ENCODE peak calls at places on chromosomes 2 and 18, in six cellular contexts. One of them, this sample, is unnamed.

GRCh38 chr2:128456281-128456680 is 137.6 kb upstream of the HS6ST1 start:
- DNase-seq in mesothelial cell of epicardium: no peak
- DNase-seq in lower leg skin: no peak
- DNase-seq in HFFc6: no peak
- DNase-seq in H1: no peak
- DNase-seq in NB4: no peak
- DNase-seq in this sample: no peak

GRCh38 chr2:177489719-177490301 is 97.2 kb downstream of the AGPS start:
- DNase-seq in mesothelial cell of epicardium: no peak
- DNase-seq in lower leg skin: no peak
- DNase-seq in HFFc6: peak; percentile 32
- DNase-seq in H1: no peak
- DNase-seq in NB4: peak; percentile 30
- DNase-seq in this sample: no peak

GRCh38 chr2:108615480-108616090 is 81.3 kb downstream of the LIMS1 start:
- DNase-seq in mesothelial cell of epicardium: no peak
- DNase-seq in lower leg skin: peak; percentile 10
- DNase-seq in HFFc6: no peak
- DNase-seq in H1: no peak
- DNase-seq in NB4: no peak
- DNase-seq in this sample: no peak

GRCh38 chr2:152580722-152581121 is 136.5 kb downstream of the PRPF40A start:
- DNase-seq in mesothelial cell of epicardium: no peak
- DNase-seq in lower leg skin: no peak
- DNase-seq in HFFc6: no peak
- DNase-seq in H1: no peak
- DNase-seq in NB4: no peak
- DNase-seq in this sample: no peak

GRCh38 chr18:35076556-35076955 is 35.3 kb downstream of the MAPRE2 start:
- DNase-seq in mesothelial cell of epicardium: no peak
- DNase-seq in lower leg skin: no peak
- DNase-seq in HFFc6: peak; percentile 75
- DNase-seq in H1: no peak
- DNase-seq in NB4: no peak
- DNase-seq in this sample: no peak

GRCh38 chr2:219576505-219577388 is 4.6 kb downstream of the INHA start:
- DNase-seq in mesothelial cell of epicardium: no peak
- DNase-seq in lower leg skin: no peak
- DNase-seq in HFFc6: no peak
- DNase-seq in H1: no peak
- DNase-seq in NB4: no peak
- DNase-seq in this sample: no peak

GRCh38 chr2:20391951-20392699 is 41.5 kb upstream of the PUM2 start:
- DNase-seq in mesothelial cell of epicardium: no peak
- DNase-seq in lower leg skin: no peak
- DNase-seq in HFFc6: peak; percentile 16
- DNase-seq in H1: no peak
- DNase-seq in NB4: no peak
- DNase-seq in this sample: no peak

GRCh38 chr2:221478106-221478863 is 93.8 kb downstream of the EPHA4 start:
- DNase-seq in mesothelial cell of epicardium: no peak
- DNase-seq in lower leg skin: no peak
- DNase-seq in HFFc6: no peak
- DNase-seq in H1: no peak
- DNase-seq in NB4: no peak
- DNase-seq in this sample: no peak

GRCh38 chr2:225660262-225661091 is 261.0 kb downstream of the NYAP2 start:
- DNase-seq in mesothelial cell of epicardium: peak; percentile 70
- DNase-seq in lower leg skin: peak; percentile 56
- DNase-seq in HFFc6: peak; percentile 50
- DNase-seq in H1: no peak
- DNase-seq in NB4: peak; percentile 74
- DNase-seq in this sample: peak; percentile 39

GRCh38 chr2:42063383-42064171 is 15.8 kb downstream of the PKDCC start:
- DNase-seq in mesothelial cell of epicardium: no peak
- DNase-seq in lower leg skin: no peak
- DNase-seq in HFFc6: no peak
- DNase-seq in H1: no peak
- DNase-seq in NB4: no peak
- DNase-seq in this sample: no peak

GRCh38 chr18:8763611-8764010 is 58.3 kb downstream of the MTCL1 start:
- DNase-seq in mesothelial cell of epicardium: no peak
- DNase-seq in lower leg skin: no peak
- DNase-seq in HFFc6: no peak
- DNase-seq in H1: no peak
- DNase-seq in NB4: no peak
- DNase-seq in this sample: no peak

GRCh38 chr2:163551974-163552373 is 183.8 kb downstream of the FIGN start:
- DNase-seq in mesothelial cell of epicardium: no peak
- DNase-seq in lower leg skin: no peak
- DNase-seq in HFFc6: no peak
- DNase-seq in H1: no peak
- DNase-seq in NB4: no peak
- DNase-seq in this sample: no peak

GRCh38 chr2:212708346-212708745 is 169.7 kb upstream of the ERBB4 start:
- DNase-seq in mesothelial cell of epicardium: no peak
- DNase-seq in lower leg skin: no peak
- DNase-seq in HFFc6: peak; percentile 66
- DNase-seq in H1: no peak
- DNase-seq in NB4: no peak
- DNase-seq in this sample: no peak

GRCh38 chr18:36769611-36770314 is 59.0 kb downstream of the TPGS2 start:
- DNase-seq in mesothelial cell of epicardium: no peak
- DNase-seq in lower leg skin: no peak
- DNase-seq in HFFc6: no peak
- DNase-seq in H1: no peak
- DNase-seq in NB4: peak; percentile 26
- DNase-seq in this sample: no peak

GRCh38 chr18:48324651-48325050 is 84.5 kb downstream of the ZBTB7C start:
- DNase-seq in mesothelial cell of epicardium: no peak
- DNase-seq in lower leg skin: no peak
- DNase-seq in HFFc6: no peak
- DNase-seq in H1: no peak
- DNase-seq in NB4: no peak
- DNase-seq in this sample: no peak

GRCh38 chr18:22778996-22779395 is 154.1 kb upstream of the RBBP8 start:
- DNase-seq in mesothelial cell of epicardium: no peak
- DNase-seq in lower leg skin: no peak
- DNase-seq in HFFc6: no peak
- DNase-seq in H1: no peak
- DNase-seq in NB4: no peak
- DNase-seq in this sample: no peak

GRCh38 chr18:21672868-21673267 is 31.7 kb downstream of the ABHD3 start:
- DNase-seq in mesothelial cell of epicardium: no peak
- DNase-seq in lower leg skin: no peak
- DNase-seq in HFFc6: no peak
- DNase-seq in H1: no peak
- DNase-seq in NB4: no peak
- DNase-seq in this sample: no peak

GRCh38 chr2:130351495-130352125 is 4.2 kb upstream of the PTPN18 start:
- DNase-seq in mesothelial cell of epicardium: no peak
- DNase-seq in lower leg skin: no peak
- DNase-seq in HFFc6: no peak
- DNase-seq in H1: no peak
- DNase-seq in NB4: no peak
- DNase-seq in this sample: no peak
- TF ChIP-seq CTCF in mesothelial cell of epicardium: no peak
- TF ChIP-seq CTCF in lower leg skin: no peak
- TF ChIP-seq CTCF in HFFc6: no peak
- TF ChIP-seq CTCF in H1: no peak
- TF ChIP-seq CTCF in NB4: no peak
- TF ChIP-seq CTCF in this sample: no peak

GRCh38 chr2:14039134-14039533 is 593.4 kb upstream of the LRATD1 start:
- DNase-seq in mesothelial cell of epicardium: no peak
- DNase-seq in lower leg skin: no peak
- DNase-seq in HFFc6: no peak
- DNase-seq in H1: no peak
- DNase-seq in NB4: no peak
- DNase-seq in this sample: no peak
- TF ChIP-seq CTCF in mesothelial cell of epicardium: no peak
- TF ChIP-seq CTCF in lower leg skin: no peak
- TF ChIP-seq CTCF in HFFc6: no peak
- TF ChIP-seq CTCF in H1: no peak
- TF ChIP-seq CTCF in NB4: no peak
- TF ChIP-seq CTCF in this sample: no peak

GRCh38 chr2:127389778-127390435 is 2.1 kb upstream of the MAP3K2 start:
- DNase-seq in mesothelial cell of epicardium: no peak
- DNase-seq in lower leg skin: no peak
- DNase-seq in HFFc6: no peak
- DNase-seq in H1: no peak
- DNase-seq in NB4: peak; percentile 78
- DNase-seq in this sample: no peak

GRCh38 chr2:127386764-127387654 is 766 bp downstream of the MAP3K2 start:
- DNase-seq in mesothelial cell of epicardium: peak; percentile 66
- DNase-seq in lower leg skin: peak; percentile 68
- DNase-seq in HFFc6: peak; percentile 72
- DNase-seq in H1: no peak
- DNase-seq in NB4: peak; percentile 95
- DNase-seq in this sample: no peak

GRCh38 chr2:127388423-127389164 is 819 bp upstream of the MAP3K2 start:
- DNase-seq in mesothelial cell of epicardium: no peak
- DNase-seq in lower leg skin: no peak
- DNase-seq in HFFc6: peak; percentile 17
- DNase-seq in H1: no peak
- DNase-seq in NB4: no peak
- DNase-seq in this sample: no peak

GRCh38 chr2:127386246-127386645 is 1.5 kb downstream of the MAP3K2 start:
- DNase-seq in mesothelial cell of epicardium: no peak
- DNase-seq in lower leg skin: no peak
- DNase-seq in HFFc6: no peak
- DNase-seq in H1: no peak
- DNase-seq in NB4: peak; percentile 68
- DNase-seq in this sample: no peak

DNA sequence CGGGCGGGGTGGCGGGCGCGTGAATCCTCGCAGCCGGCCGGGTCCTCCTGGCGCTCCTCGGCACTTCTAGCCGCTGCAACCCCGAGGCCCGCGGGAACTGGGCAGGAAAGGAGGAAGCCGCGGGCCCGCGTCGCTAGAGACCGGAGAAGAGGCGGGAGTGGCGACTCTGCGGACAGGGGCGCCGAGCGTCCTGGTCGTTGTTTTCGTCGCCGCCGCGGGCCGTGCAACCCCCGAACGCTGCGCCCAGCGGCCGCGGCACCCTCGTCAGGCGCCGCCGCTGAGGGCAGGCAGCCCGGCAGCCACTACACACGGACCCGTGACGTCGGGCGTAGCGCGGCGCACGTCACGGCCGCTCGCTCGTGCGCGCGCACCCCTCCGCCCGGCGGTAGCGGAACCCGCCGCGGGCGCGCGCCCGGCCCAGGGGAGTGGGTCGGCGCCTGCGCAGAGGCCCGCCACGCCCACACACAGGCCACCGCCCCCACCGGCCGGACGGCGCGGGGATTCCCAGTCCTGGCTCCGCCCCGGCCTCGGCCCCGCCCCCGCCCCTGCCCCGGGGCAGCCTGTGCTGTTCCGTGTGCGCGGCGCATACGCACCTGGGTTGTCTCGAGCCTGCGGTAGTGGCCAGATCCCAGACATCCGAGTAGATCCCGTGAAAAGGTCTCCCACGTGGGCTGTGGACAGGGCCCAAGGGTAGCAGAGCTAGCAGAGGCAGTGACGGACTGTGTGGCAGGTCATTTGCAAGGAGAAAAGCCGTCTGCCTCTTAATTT is at the start of gene MAP3K2:
- DNase-seq in mesothelial cell of epicardium: peak; percentile 97
- DNase-seq in lower leg skin: peak; percentile 89
- DNase-seq in HFFc6: peak; percentile 77
- DNase-seq in H1: no peak
- DNase-seq in NB4: peak; percentile 94
- DNase-seq in this sample: peak; percentile 74
- TF ChIP-seq CTCF in mesothelial cell of epicardium: no peak
- TF ChIP-seq CTCF in lower leg skin: no peak
- TF ChIP-seq CTCF in HFFc6: no peak
- TF ChIP-seq CTCF in H1: no peak
- TF ChIP-seq CTCF in NB4: no peak
- TF ChIP-seq CTCF in this sample: no peak

GRCh38 chr18:55488473-55488872 is 99.5 kb downstream of the TCF4 start:
- DNase-seq in mesothelial cell of epicardium: no peak
- DNase-seq in lower leg skin: no peak
- DNase-seq in HFFc6: no peak
- DNase-seq in H1: peak; percentile 53
- DNase-seq in NB4: no peak
- DNase-seq in this sample: no peak

GRCh38 chr18:55485666-55486065 is 102.3 kb downstream of the TCF4 start:
- DNase-seq in mesothelial cell of epicardium: no peak
- DNase-seq in lower leg skin: no peak
- DNase-seq in HFFc6: peak; percentile 43
- DNase-seq in H1: no peak
- DNase-seq in NB4: no peak
- DNase-seq in this sample: no peak

GRCh38 chr18:55484773-55485172 is 103.2 kb downstream of the TCF4 start:
- DNase-seq in mesothelial cell of epicardium: no peak
- DNase-seq in lower leg skin: no peak
- DNase-seq in HFFc6: no peak
- DNase-seq in H1: no peak
- DNase-seq in NB4: no peak
- DNase-seq in this sample: no peak

GRCh38 chr18:55487997-55488396 is 100.0 kb downstream of the TCF4 start:
- DNase-seq in mesothelial cell of epicardium: no peak
- DNase-seq in lower leg skin: no peak
- DNase-seq in HFFc6: no peak
- DNase-seq in H1: no peak
- DNase-seq in NB4: no peak
- DNase-seq in this sample: no peak

DNA sequence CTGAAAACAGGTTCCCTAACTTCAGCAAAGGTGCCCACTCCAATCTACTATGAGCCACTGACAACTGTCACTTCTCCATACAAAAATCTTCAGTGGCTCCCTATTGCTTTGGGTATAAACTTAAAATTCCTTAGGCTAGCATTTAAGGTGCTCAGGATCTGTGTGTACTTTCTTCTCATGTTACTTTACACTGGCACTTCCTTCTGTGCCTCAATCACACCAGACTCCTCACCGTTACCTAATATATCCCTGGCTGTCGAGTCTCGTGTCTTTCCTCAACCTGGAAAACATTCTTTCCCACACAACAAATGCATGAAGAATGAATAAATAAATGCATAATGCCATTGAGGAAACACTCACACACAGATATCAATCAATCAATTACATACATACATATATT is 101.1 kb downstream of the TCF4 start:
- DNase-seq in mesothelial cell of epicardium: no peak
- DNase-seq in lower leg skin: no peak
- DNase-seq in HFFc6: no peak
- DNase-seq in H1: no peak
- DNase-seq in NB4: no peak
- DNase-seq in this sample: no peak
- TF ChIP-seq CTCF in mesothelial cell of epicardium: no peak
- TF ChIP-seq CTCF in lower leg skin: no peak
- TF ChIP-seq CTCF in HFFc6: no peak
- TF ChIP-seq CTCF in H1: no peak
- TF ChIP-seq CTCF in NB4: no peak
- TF ChIP-seq CTCF in this sample: no peak

GRCh38 chr2:101153077-101153707 is 2.0 kb upstream of the TBC1D8 start:
- DNase-seq in mesothelial cell of epicardium: no peak
- DNase-seq in lower leg skin: no peak
- DNase-seq in HFFc6: no peak
- DNase-seq in H1: no peak
- DNase-seq in NB4: no peak
- DNase-seq in this sample: no peak
- TF ChIP-seq CTCF in mesothelial cell of epicardium: no peak
- TF ChIP-seq CTCF in lower leg skin: no peak
- TF ChIP-seq CTCF in HFFc6: no peak
- TF ChIP-seq CTCF in H1: no peak
- TF ChIP-seq CTCF in NB4: no peak
- TF ChIP-seq CTCF in this sample: no peak

GRCh38 chr2:143433158-143433557 is 303.9 kb downstream of the ARHGAP15 start:
- DNase-seq in mesothelial cell of epicardium: no peak
- DNase-seq in lower leg skin: no peak
- DNase-seq in HFFc6: peak; percentile 33
- DNase-seq in H1: no peak
- DNase-seq in NB4: no peak
- DNase-seq in this sample: no peak
- TF ChIP-seq CTCF in mesothelial cell of epicardium: no peak
- TF ChIP-seq CTCF in lower leg skin: no peak
- TF ChIP-seq CTCF in HFFc6: peak; percentile 38
- TF ChIP-seq CTCF in H1: peak; percentile 27
- TF ChIP-seq CTCF in NB4: no peak
- TF ChIP-seq CTCF in this sample: peak; percentile 28

This sample was measured in D721Med.